ENCODE peak calls at places on chromosomes 16 and 17, in seven cellular contexts. R is breast epithelium, X is adrenal gland, C is IMR-90, F is sigmoid colon, W is HepG2, Q is H1. K is an unnamed sample.

GRCh38 chr16:88864521-88864920 is 1.9 kb downstream of the PABPN1L start:
- DNase-seq in R (no peak), X (no peak), C (no peak), F (no peak), W (no peak), Q (no peak), K (no peak)

GRCh38 chr17:19647697-19648474 is 665 bp upstream of the ALDH3A2 start:
- DNase-seq in R (peak), X (peak), C (peak), F (peak), W (peak), Q (no peak), K (peak)

GRCh38 chr16:60788631-60789030 is 1247.6 kb downstream of the CDH8 start:
- DNase-seq in R (no peak), X (no peak), C (no peak), F (no peak), W (no peak), Q (no peak), K (no peak)

GRCh38 chr16:20023190-20023589 is 50.5 kb downstream of the GPR139 start:
- DNase-seq in R (no peak), X (no peak), C (peak), F (no peak), W (peak), Q (no peak), K (no peak)

GRCh38 chr17:2749058-2749783 is at the start of gene CCDC92B:
- DNase-seq in R (no peak), X (no peak), C (no peak), F (no peak), W (no peak), Q (no peak), K (no peak)

GRCh38 chr16:4988647-4989046 is 30.5 kb downstream of the SEC14L5 start:
- DNase-seq in R (no peak), X (no peak), C (no peak), F (no peak), W (no peak), Q (no peak), K (no peak)

GRCh38 chr17:28925912-28926365 is 23.1 kb upstream of the DHRS13 start:
- DNase-seq in R (no peak), X (no peak), C (peak), F (no peak), W (no peak), Q (no peak), K (no peak)

GRCh38 chr16:85988306-85988705 is 89.3 kb downstream of the IRF8 start:
- DNase-seq in R (no peak), X (no peak), C (no peak), F (peak), W (no peak), Q (no peak), K (no peak)

GRCh38 chr16:70476272-70477020 is 22.1 kb downstream of the FCSK start:
- DNase-seq in R (no peak), X (no peak), C (peak), F (no peak), W (no peak), Q (no peak), K (peak)

GRCh38 chr17:48113201-48113676 is 5.7 kb downstream of the SNX11 start:
- DNase-seq in R (no peak), X (peak), C (no peak), F (no peak), W (no peak), Q (no peak), K (no peak)

GRCh38 chr16:83948914-83949723 is 3.9 kb upstream of the OSGIN1 start:
- DNase-seq in R (no peak), X (no peak), C (no peak), F (no peak), W (peak), Q (no peak), K (no peak)

GRCh38 chr16:68490829-68491575 is 42.7 kb upstream of the SMPD3 start:
- DNase-seq in R (peak), X (peak), C (peak), F (no peak), W (no peak), Q (no peak), K (peak)

GRCh38 chr16:81693047-81693446 is 86.0 kb upstream of the PLCG2 start:
- DNase-seq in R (peak), X (no peak), C (peak), F (peak), W (no peak), Q (no peak), K (no peak)

GRCh38 chr17:66301864-66302741 is at the start of gene PRKCA:
- DNase-seq in R (peak), X (peak), C (peak), F (peak), W (peak), Q (no peak), K (peak)

GRCh38 chr16:27326738-27327585 is 13.2 kb downstream of the IL4R start:
- DNase-seq in R (peak), X (peak), C (peak), F (peak), W (peak), Q (peak), K (peak)

GRCh38 chr16:27326251-27326650 is 12.5 kb downstream of the IL4R start:
- DNase-seq in R (no peak), X (no peak), C (no peak), F (no peak), W (no peak), Q (no peak), K (no peak)

GRCh38 chr16:27327586-27327915 is 13.8 kb downstream of the IL4R start:
- DNase-seq in R (no peak), X (no peak), C (no peak), F (no peak), W (no peak), Q (no peak), K (no peak)

GRCh38 chr16:27330542-27330941 is 16.8 kb downstream of the IL4R start:
- DNase-seq in R (peak), X (no peak), C (peak), F (peak), W (no peak), Q (no peak), K (no peak)

GRCh38 chr16:27328937-27329336 is 15.2 kb downstream of the IL4R start:
- DNase-seq in R (no peak), X (no peak), C (no peak), F (peak), W (no peak), Q (no peak), K (no peak)
- H3K27ac ChIP-seq in R (peak), X (peak), C (peak), F (peak), W (no peak), Q (no peak), K (peak)

DNA sequence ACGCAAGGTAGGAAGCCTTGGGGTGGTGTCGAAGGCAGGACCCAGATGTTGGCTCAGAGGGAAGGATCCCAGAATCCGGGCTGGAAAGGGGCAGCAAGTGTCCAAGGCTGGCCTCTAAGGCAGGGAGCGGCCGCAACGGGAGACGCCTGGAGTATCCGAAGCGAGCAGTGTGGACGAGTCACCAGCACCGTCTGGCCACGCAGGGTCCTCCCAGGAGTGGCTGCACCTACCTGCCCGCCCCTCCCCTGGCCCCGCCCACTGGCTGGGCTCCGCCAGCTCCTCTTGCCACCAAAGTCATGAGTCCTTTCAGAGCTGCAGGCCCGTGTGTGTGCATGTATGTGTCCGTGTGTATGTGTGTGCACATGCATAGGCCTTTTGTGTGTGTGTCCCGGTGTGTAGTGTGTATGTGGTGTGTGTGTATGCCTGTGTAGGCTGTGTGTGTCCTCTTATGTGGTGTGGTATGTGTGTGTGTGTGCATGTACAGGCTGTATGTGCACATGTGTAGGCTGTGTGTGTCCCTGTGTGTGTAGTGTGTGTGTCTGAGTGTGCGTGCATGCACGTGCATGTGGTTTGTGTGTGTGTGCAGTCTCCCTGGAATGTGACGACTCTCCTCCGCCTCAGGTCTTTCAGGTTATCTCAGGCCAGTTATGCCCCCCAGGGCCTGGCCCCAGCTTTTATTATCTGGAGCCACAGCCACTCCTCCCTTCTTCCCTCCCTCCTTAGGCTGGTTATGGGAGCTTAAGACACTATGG is at the start of gene PRSS8:
- DNase-seq in R (peak), X (no peak), C (no peak), F (no peak), W (no peak), Q (no peak), K (peak)
- TF ChIP-seq POLR2A in R (peak), X (no peak), C (no peak), F (peak), W (no peak), Q (no peak), K (no peak)

GRCh38 chr17:76048711-76049110 is 21.6 kb upstream of the EVPL start:
- DNase-seq in R (no peak), X (no peak), C (peak), F (no peak), W (no peak), Q (no peak), K (no peak)

GRCh38 chr17:76048025-76048605 is 21.0 kb upstream of the EVPL start:
- DNase-seq in R (no peak), X (no peak), C (no peak), F (no peak), W (no peak), Q (no peak), K (no peak)

GRCh38 chr17:76050226-76051070 is 21.9 kb downstream of the SRP68 start:
- DNase-seq in R (no peak), X (no peak), C (no peak), F (no peak), W (no peak), Q (no peak), K (no peak)

GRCh38 chr17:76049239-76049638 is 22.1 kb upstream of the EVPL start:
- DNase-seq in R (no peak), X (no peak), C (no peak), F (no peak), W (no peak), Q (no peak), K (no peak)

DNA sequence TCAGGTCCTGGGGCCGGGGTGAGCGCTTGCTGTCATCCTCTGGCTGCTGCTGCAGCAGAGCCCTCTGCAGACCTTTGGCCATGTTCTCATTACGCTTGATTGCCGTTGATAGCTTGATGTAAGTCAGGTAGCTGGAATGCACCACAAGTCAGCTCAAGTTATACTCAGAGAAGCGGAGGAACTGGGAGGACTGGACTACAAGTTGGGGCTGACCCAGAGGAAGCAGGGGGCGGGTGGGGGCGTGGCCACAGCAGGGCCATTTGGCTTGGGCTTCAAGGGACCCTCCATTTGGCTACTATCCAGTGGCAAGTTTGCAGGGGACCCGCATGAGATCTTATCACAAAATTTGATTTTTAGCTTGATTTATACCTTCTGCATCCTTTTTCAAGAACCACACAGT is 19.0 kb upstream of the EVPL start:
- DNase-seq in R (no peak), X (no peak), C (no peak), F (no peak), W (no peak), Q (no peak), K (no peak)
- TF ChIP-seq CTCF in R (no peak), X (no peak), C (no peak), F (no peak), W (no peak), Q (no peak), K (no peak)

DNA sequence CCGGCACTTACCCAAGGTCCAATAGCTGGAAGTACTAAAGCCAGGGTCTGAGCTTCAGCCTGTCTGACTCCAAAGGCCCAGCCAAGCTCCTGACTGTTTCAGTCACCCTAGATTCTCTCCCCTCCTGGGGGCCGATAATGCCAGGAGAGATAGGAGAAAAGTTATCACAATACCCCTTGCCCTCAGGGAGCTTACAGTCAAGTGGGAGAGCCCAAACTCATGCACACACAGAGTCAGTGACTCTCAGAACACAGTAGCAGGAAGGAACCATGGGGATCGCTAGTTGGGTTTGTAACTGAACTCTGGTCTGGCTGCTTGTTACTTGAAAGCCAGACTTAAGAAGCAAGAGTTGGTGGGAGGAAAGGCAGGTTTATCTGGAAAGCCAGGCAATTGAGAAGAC is 14.9 kb downstream of the ZNF768 start:
- DNase-seq in R (no peak), X (no peak), C (no peak), F (no peak), W (no peak), Q (no peak), K (no peak)
- H3K27ac ChIP-seq in R (no peak), X (no peak), C (no peak), F (no peak), W (no peak), Q (no peak), K (no peak)

GRCh38 chr17:73308017-73308823 is 3.6 kb downstream of the CDC42EP4 start:
- DNase-seq in R (peak), X (peak), C (peak), F (peak), W (peak), Q (no peak), K (peak)
- TF ChIP-seq POLR2A in R (no peak), X (peak), C (no peak), F (peak), W (peak), Q (no peak), K (no peak)

DNA sequence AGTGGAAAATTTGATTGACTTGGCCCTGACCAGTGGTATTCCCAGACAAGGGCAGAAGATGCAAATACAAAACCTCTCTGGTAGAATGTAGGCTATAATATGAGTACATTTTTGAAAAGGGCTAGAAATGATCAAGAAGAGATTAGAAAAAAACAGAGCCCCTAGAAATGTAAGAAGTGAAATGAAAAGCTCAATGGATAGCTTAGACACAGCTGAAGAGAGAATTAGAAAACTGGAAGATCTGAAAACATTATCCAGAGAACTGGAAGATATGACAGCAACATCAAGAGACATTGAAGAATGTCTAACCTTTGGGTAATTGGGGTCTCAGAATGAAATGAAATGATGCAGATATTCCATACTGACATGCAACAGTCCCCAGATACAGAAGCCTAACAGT is 105.2 kb upstream of the ZNF750 start:
- DNase-seq in R (no peak), X (no peak), C (no peak), F (no peak), W (no peak), Q (no peak), K (no peak)
- TF ChIP-seq CTCF in R (no peak), X (no peak), C (no peak), F (no peak), W (no peak), Q (no peak), K (no peak)

GRCh38 chr17:76005263-76006149 is 4.9 kb downstream of the CDK3 start:
- DNase-seq in R (peak), X (peak), C (peak), F (peak), W (peak), Q (no peak), K (peak)

GRCh38 chr17:76002100-76002499 is 1.4 kb downstream of the CDK3 start:
- DNase-seq in R (no peak), X (no peak), C (no peak), F (no peak), W (no peak), Q (no peak), K (no peak)

GRCh38 chr17:76003915-76004314 is 3.3 kb downstream of the CDK3 start:
- DNase-seq in R (no peak), X (no peak), C (no peak), F (no peak), W (no peak), Q (no peak), K (no peak)

GRCh38 chr17:76007131-76007849 is 6.6 kb downstream of the CDK3 start:
- DNase-seq in R (no peak), X (no peak), C (no peak), F (no peak), W (no peak), Q (no peak), K (no peak)

GRCh38 chr17:76004750-76005262 is 4.2 kb downstream of the CDK3 start:
- DNase-seq in R (no peak), X (peak), C (peak), F (no peak), W (no peak), Q (no peak), K (no peak)
- H3K27ac ChIP-seq in R (no peak), X (no peak), C (peak), F (no peak), W (peak), Q (no peak), K (peak)

GRCh38 chr16:3022208-3022696 is 1.5 kb downstream of the HCFC1R1 start:
- DNase-seq in R (peak), X (peak), C (peak), F (peak), W (peak), Q (no peak), K (peak)

GRCh38 chr16:3023415-3023668 is 400 bp downstream of the HCFC1R1 start:
- DNase-seq in R (peak), X (peak), C (peak), F (no peak), W (no peak), Q (no peak), K (no peak)

GRCh38 chr16:3025032-3026002 is 1.5 kb downstream of the THOC6 start:
- DNase-seq in R (no peak), X (no peak), C (no peak), F (no peak), W (no peak), Q (no peak), K (no peak)

GRCh38 chr16:3022697-3023414 is 886 bp downstream of the HCFC1R1 start:
- DNase-seq in R (no peak), X (no peak), C (peak), F (no peak), W (no peak), Q (no peak), K (no peak)

GRCh38 chr16:3023669-3024478 is at the start of the genes HCFC1R1 and THOC6:
- DNase-seq in R (peak), X (peak), C (peak), F (peak), W (peak), Q (peak), K (peak)
- TF ChIP-seq POLR2A in R (peak), X (peak), C (peak), F (peak), W (peak), Q (peak), K (no peak)

DNA sequence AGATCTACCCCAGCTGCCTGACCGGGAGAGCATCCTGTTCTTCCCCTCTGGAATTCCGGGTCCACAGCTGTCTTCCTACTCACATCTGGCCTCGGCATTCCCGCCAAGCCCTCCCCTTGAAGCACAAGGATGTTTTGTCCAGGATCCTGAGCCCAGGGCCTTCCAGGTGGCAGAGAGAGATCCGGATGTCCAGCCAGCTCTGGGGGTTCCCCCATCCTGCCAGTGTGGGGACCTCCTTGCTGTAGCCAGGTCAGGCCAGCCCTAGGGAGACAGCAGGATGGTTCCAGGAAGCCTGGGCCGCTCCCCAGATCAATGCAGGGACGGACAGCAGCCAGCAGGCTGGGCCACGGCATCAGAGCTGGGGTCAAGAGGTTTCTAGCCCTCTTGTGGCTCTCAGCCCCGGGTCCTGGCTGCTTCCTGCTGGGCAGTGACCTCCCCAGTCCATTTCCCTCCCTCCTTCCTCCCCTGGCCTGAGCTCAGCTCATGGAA is 55.3 kb downstream of the SOCS3 start:
- DNase-seq in R (no peak), X (no peak), C (no peak), F (peak), W (no peak), Q (no peak), K (no peak)
- TF ChIP-seq CTCF in R (no peak), X (no peak), C (no peak), F (no peak), W (no peak), Q (no peak), K (no peak)

GRCh38 chr17:14331982-14332298 is 31.1 kb downstream of the HS3ST3B1 start:
- DNase-seq in R (no peak), X (no peak), C (no peak), F (no peak), W (no peak), Q (no peak), K (no peak)
- H3K27ac ChIP-seq in R (no peak), X (no peak), C (no peak), F (no peak), W (peak), Q (no peak), K (no peak)